ENCODE peak calls at places on chromosome 12, in eight cellular contexts. Y, V, H, B, R, D, Z and J are unnamed samples.

GRCh38 chr12:76713130-76713529 is 50.8 kb upstream of the ZDHHC17 start:
- DNase-seq in Y (peak), V (no peak), H (no peak), B (no peak), R (no peak), D (no peak), Z (no peak), J (no peak)

GRCh38 chr12:123421314-123421713 is 15.2 kb downstream of the RILPL2 start:
- DNase-seq in Y (no peak), V (no peak), H (no peak), B (no peak), R (no peak), D (no peak), Z (no peak), J (no peak)

GRCh38 chr12:91567100-91567485 is 384.5 kb upstream of the DCN start:
- DNase-seq in Y (no peak), V (no peak), H (no peak), B (no peak), R (no peak), D (no peak), Z (no peak), J (no peak)

GRCh38 chr12:102427542-102427923 is 52.8 kb downstream of the IGF1 start:
- DNase-seq in Y (no peak), V (no peak), H (no peak), B (no peak), R (no peak), D (no peak), Z (peak), J (no peak)

GRCh38 chr12:116539905-116540482 is 19.2 kb upstream of the MAP1LC3B2 start:
- DNase-seq in Y (peak), V (no peak), H (peak), B (peak), R (peak), D (no peak), Z (peak), J (no peak)

GRCh38 chr12:52251367-52252055 is 18.5 kb downstream of the KRT7 start:
- DNase-seq in Y (no peak), V (no peak), H (no peak), B (no peak), R (no peak), D (no peak), Z (no peak), J (peak)

GRCh38 chr12:998020-998874 is 7.2 kb downstream of the ERC1 start:
- DNase-seq in Y (no peak), V (no peak), H (no peak), B (no peak), R (no peak), D (no peak), Z (no peak), J (no peak)

GRCh38 chr12:70849265-70849960 is 71.1 kb downstream of the PTPRR start:
- DNase-seq in Y (no peak), V (no peak), H (no peak), B (peak), R (no peak), D (no peak), Z (no peak), J (no peak)

GRCh38 chr12:117091758-117092510 is 7.3 kb downstream of the TESC start:
- DNase-seq in Y (no peak), V (no peak), H (no peak), B (no peak), R (no peak), D (no peak), Z (no peak), J (no peak)

GRCh38 chr12:11822071-11822818 is 172.8 kb downstream of the ETV6 start:
- DNase-seq in Y (peak), V (peak), H (no peak), B (no peak), R (no peak), D (peak), Z (no peak), J (no peak)

GRCh38 chr12:2017724-2018337 is 13.6 kb upstream of the DCP1B start:
- DNase-seq in Y (no peak), V (no peak), H (no peak), B (no peak), R (no peak), D (no peak), Z (no peak), J (no peak)

GRCh38 chr12:110687770-110688169 is 1.1 kb downstream of the HVCN1 start:
- DNase-seq in Y (no peak), V (no peak), H (no peak), B (no peak), R (no peak), D (no peak), Z (no peak), J (no peak)

GRCh38 chr12:14521822-14522221 is 45.9 kb downstream of the PLBD1 start:
- DNase-seq in Y (no peak), V (no peak), H (no peak), B (no peak), R (no peak), D (no peak), Z (no peak), J (no peak)

GRCh38 chr12:81209001-81209400 is 131.1 kb downstream of the ACSS3 start:
- DNase-seq in Y (no peak), V (no peak), H (no peak), B (peak), R (no peak), D (no peak), Z (no peak), J (no peak)

GRCh38 chr12:29796823-29797263 is 13.1 kb upstream of the TMTC1 start:
- DNase-seq in Y (peak), V (no peak), H (no peak), B (no peak), R (no peak), D (no peak), Z (no peak), J (no peak)

GRCh38 chr12:108799528-108800243 is 57.7 kb downstream of the SSH1 start:
- DNase-seq in Y (no peak), V (no peak), H (no peak), B (no peak), R (no peak), D (no peak), Z (no peak), J (no peak)

GRCh38 chr12:10717410-10717809 is 5.7 kb downstream of the YBX3 start:
- DNase-seq in Y (no peak), V (no peak), H (no peak), B (no peak), R (no peak), D (no peak), Z (no peak), J (no peak)